ENCODE peak calls at places on chromosome 18, in seven cellular contexts. C is neuronal stem cell, L is mesenchymal stem cell, I is IMR-90, Q is mesendoderm, B is H1, F is trophoblast cell. A is an unnamed sample.

GRCh38 chr18:67140495-67140894 is 376.0 kb downstream of the DSEL start:
- DNase-seq in C (no peak), L (no peak), I (no peak), Q (no peak), B (no peak), F (no peak), A (no peak)

GRCh38 chr18:36309436-36310391 is 12.2 kb downstream of the FHOD3 start:
- DNase-seq in C (no peak), L (peak), I (peak), Q (no peak), B (peak), F (peak), A (peak)

GRCh38 chr18:76463358-76463757 is 31.7 kb downstream of the ZNF516 start:
- DNase-seq in C (no peak), L (no peak), I (no peak), Q (no peak), B (no peak), F (no peak), A (no peak)

GRCh38 chr18:28127763-28128737 is 48.9 kb downstream of the CDH2 start:
- DNase-seq in C (no peak), L (peak), I (peak), Q (peak), B (no peak), F (no peak), A (no peak)

GRCh38 chr18:34771958-34772357 is 61.9 kb downstream of the DTNA start:
- DNase-seq in C (no peak), L (no peak), I (peak), Q (no peak), B (no peak), F (no peak), A (no peak)

GRCh38 chr18:77201508-77201907 is 48.1 kb upstream of the GALR1 start:
- DNase-seq in C (no peak), L (no peak), I (peak), Q (no peak), B (no peak), F (no peak), A (no peak)

GRCh38 chr18:3466051-3466450 is 16.1 kb downstream of the TGIF1 start:
- DNase-seq in C (no peak), L (peak), I (peak), Q (peak), B (no peak), F (peak), A (no peak)

GRCh38 chr18:9827211-9827855 is 58.4 kb upstream of the TXNDC2 start:
- DNase-seq in C (no peak), L (no peak), I (no peak), Q (no peak), B (no peak), F (no peak), A (no peak)

GRCh38 chr18:682833-683232 is 25.4 kb downstream of the TYMS start:
- DNase-seq in C (no peak), L (no peak), I (no peak), Q (no peak), B (no peak), F (no peak), A (no peak)

GRCh38 chr18:73842795-73843394 is 304.7 kb downstream of the FBXO15 start:
- DNase-seq in C (peak), L (peak), I (peak), Q (peak), B (peak), F (peak), A (peak)

GRCh38 chr18:74183110-74183509 is 34.8 kb downstream of the TIMM21 start:
- DNase-seq in C (no peak), L (no peak), I (no peak), Q (no peak), B (no peak), F (no peak), A (no peak)

GRCh38 chr18:38930881-38931753 is 1365.5 kb upstream of the CELF4 start:
- DNase-seq in C (no peak), L (no peak), I (no peak), Q (peak), B (no peak), F (no peak), A (peak)

GRCh38 chr18:2589345-2590060 is 18.1 kb downstream of the NDC80 start:
- DNase-seq in C (no peak), L (no peak), I (no peak), Q (peak), B (no peak), F (peak), A (no peak)

GRCh38 chr18:36493349-36494281 is 196.1 kb downstream of the FHOD3 start:
- DNase-seq in C (no peak), L (no peak), I (peak), Q (peak), B (no peak), F (peak), A (peak)

GRCh38 chr18:9992300-9992987 is 78.6 kb downstream of the VAPA start:
- DNase-seq in C (no peak), L (peak), I (no peak), Q (no peak), B (no peak), F (no peak), A (no peak)

GRCh38 chr18:24396082-24396623 is 1.5 kb downstream of the OSBPL1A start:
- DNase-seq in C (no peak), L (no peak), I (peak), Q (no peak), B (no peak), F (no peak), A (no peak)

GRCh38 chr18:24397131-24397693 is 412 bp downstream of the OSBPL1A start:
- DNase-seq in C (no peak), L (peak), I (peak), Q (peak), B (no peak), F (peak), A (no peak)

GRCh38 chr18:24397694-24398365 is at the start of gene OSBPL1A:
- DNase-seq in C (peak), L (peak), I (peak), Q (peak), B (peak), F (peak), A (peak)

GRCh38 chr18:24398515-24398914 is 891 bp upstream of the OSBPL1A start:
- DNase-seq in C (no peak), L (peak), I (peak), Q (peak), B (no peak), F (peak), A (peak)

DNA sequence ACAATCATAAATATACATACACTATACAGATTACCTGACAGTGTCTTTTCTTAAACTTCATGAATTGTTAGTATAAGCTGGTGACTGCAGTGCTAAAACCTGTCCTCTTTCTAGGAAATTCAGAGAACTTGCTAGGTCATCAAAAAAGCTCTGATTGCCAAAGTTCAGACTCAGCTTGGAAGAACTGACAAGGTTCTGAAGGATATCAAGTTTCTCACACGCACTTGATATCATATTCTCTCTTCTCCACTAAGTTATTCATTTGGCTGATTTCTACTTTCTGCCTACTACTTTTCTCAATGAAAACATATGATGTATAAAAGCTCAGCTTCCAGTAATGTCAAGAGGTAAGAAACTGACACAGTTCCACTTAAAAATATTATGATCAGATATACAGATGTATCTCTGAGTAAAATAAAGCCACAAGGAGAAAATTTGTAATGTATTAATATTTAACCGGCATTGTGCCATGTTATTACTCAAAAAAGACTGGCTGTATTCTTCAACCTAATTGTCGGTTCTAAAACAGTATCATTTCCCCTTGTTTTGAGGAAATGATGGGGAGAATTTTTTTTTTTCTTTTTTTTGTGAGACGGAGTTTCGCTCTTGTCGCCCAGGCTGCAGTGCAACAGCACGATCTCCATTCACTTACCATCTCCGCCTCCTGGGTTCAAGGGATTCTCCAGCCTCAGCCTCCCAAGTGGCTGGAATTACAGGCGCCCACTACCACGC is 2.4 kb downstream of the OSBPL1A start:
- DNase-seq in C (no peak), L (peak), I (peak), Q (no peak), B (no peak), F (peak), A (no peak)
- H3K9ac ChIP-seq in C (no peak), L (peak), I (no peak), Q (no peak), B (no peak), F (no peak), A (no peak)

GRCh38 chr18:49652841-49653240 is 91.0 kb downstream of the LIPG start:
- DNase-seq in C (no peak), L (peak), I (no peak), Q (peak), B (no peak), F (no peak), A (no peak)
- H3K18ac ChIP-seq in C (no peak), L (no peak), I (no peak), Q (no peak), B (no peak), F (no peak), A (no peak)

GRCh38 chr18:8706545-8706980 is 1.2 kb downstream of the MTCL1 start:
- DNase-seq in C (no peak), L (no peak), I (peak), Q (no peak), B (no peak), F (peak), A (no peak)
- H3K9ac ChIP-seq in C (peak), L (peak), I (peak), Q (peak), B (peak), F (no peak), A (peak)

GRCh38 chr18:57630002-57630758 is 8.5 kb upstream of the NARS1 start:
- DNase-seq in C (peak), L (peak), I (peak), Q (peak), B (peak), F (peak), A (peak)

GRCh38 chr18:57631697-57632096 is 10.1 kb upstream of the NARS1 start:
- DNase-seq in C (no peak), L (no peak), I (no peak), Q (no peak), B (no peak), F (no peak), A (no peak)

GRCh38 chr18:57627488-57627887 is 5.9 kb upstream of the NARS1 start:
- DNase-seq in C (no peak), L (no peak), I (peak), Q (peak), B (no peak), F (peak), A (no peak)

GRCh38 chr18:57629399-57629798 is 7.8 kb upstream of the NARS1 start:
- DNase-seq in C (no peak), L (no peak), I (no peak), Q (no peak), B (no peak), F (no peak), A (no peak)

GRCh38 chr18:57630759-57631660 is 9.4 kb upstream of the NARS1 start:
- DNase-seq in C (no peak), L (no peak), I (no peak), Q (no peak), B (no peak), F (no peak), A (no peak)
- H3K18ac ChIP-seq in C (no peak), L (peak), I (no peak), Q (no peak), B (no peak), F (no peak), A (no peak)

DNA sequence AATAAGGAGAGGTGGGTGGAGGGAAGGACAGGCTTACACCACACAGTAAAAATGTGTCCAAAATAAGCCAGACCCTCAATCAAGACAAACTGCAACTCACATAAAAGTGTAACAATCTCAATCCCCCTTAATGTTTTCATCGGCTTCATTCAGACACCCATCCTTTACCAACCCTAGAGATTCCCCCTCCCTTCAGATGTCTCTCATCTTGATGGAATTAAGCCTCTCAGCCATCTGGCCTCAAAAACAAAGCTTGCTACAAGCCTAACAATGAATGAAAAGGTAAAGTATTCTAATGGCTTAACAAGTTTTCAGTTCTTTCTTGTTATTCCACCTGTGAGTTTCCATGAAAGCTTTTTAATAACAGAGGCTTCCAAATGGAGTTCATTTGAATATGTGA is 5.2 kb downstream of the RTTN start:
- DNase-seq in C (no peak), L (no peak), I (no peak), Q (no peak), B (no peak), F (no peak), A (no peak)
- H3K9ac ChIP-seq in C (no peak), L (no peak), I (no peak), Q (no peak), B (no peak), F (no peak), A (no peak)

A was measured in H9.